ENCODE peak calls at places on chromosomes 4 and X, in eight cellular contexts. N is IMR-90, B is mammary epithelial cell, V is neuronal stem cell, W is SK-N-SH, L is neural progenitor cell, K is PC-3, Z is GM23248. I is an unnamed sample.

GRCh38 chr4:106541253-106541652 is 172.7 kb upstream of the GIMD1 start:
- DNase-seq in Z (peak; percentile 81), K (peak; percentile 55), L (no peak), B (peak; percentile 41), W (no peak), N (peak; percentile 64), V (no peak), I (no peak)

GRCh38 chr4:1614854-1615595 is 69.1 kb downstream of the FAM53A start:
- DNase-seq in B (no peak), L (no peak), K (peak; percentile 71), N (no peak), Z (no peak), V (no peak), W (no peak), I (no peak)

GRCh38 chrX:25290132-25290531 is 274.4 kb upstream of the ARX start:
- DNase-seq in N (no peak), V (no peak), W (peak; percentile 27), L (no peak), B (no peak), Z (no peak), K (no peak), I (no peak)

GRCh38 chr4:1597021-1597931 is 86.8 kb downstream of the FAM53A start:
- DNase-seq in Z (no peak), L (no peak), W (no peak), B (no peak), K (no peak), N (no peak), V (no peak), I (peak; percentile 90)

GRCh38 chrX:24862343-24862742 is 153.4 kb downstream of the ARX start:
- DNase-seq in L (no peak), Z (peak; percentile 8), N (peak; percentile 52), W (no peak), V (no peak), B (no peak), K (no peak), I (peak; percentile 3)

GRCh38 chrX:56796641-56797395 is 67.8 kb downstream of the NBDY start:
- DNase-seq in W (peak; percentile 1), K (no peak), B (no peak), Z (no peak), V (no peak), L (no peak), N (no peak), I (no peak)

GRCh38 chrX:10111364-10112148 is 45.2 kb upstream of the CLCN4 start:
- DNase-seq in Z (peak; percentile 42), K (no peak), B (no peak), N (peak; percentile 14), L (no peak), V (no peak), W (no peak), I (no peak)

GRCh38 chr4:153241970-153242847 is 38.0 kb downstream of the TRIM2 start:
- DNase-seq in L (no peak), W (no peak), B (no peak), N (peak; percentile 73), V (no peak), K (no peak), Z (no peak), I (no peak)

GRCh38 chrX:14027511-14028019 is 2.1 kb downstream of the GEMIN8 start:
- DNase-seq in L (no peak), W (no peak), V (no peak), N (peak; percentile 86), Z (peak; percentile 77), B (peak; percentile 88), K (peak; percentile 86), I (peak; percentile 74)

GRCh38 chrX:63754860-63755579 is 30.0 kb downstream of the ARHGEF9 start:
- DNase-seq in N (peak; percentile 93), Z (peak; percentile 95), W (peak; percentile 76), K (peak; percentile 90), B (peak; percentile 89), L (peak; percentile 94), V (peak; percentile 80), I (peak; percentile 90)

GRCh38 chr4:68109891-68110290 is 19.8 kb downstream of the TMPRSS11F start:
- DNase-seq in L (no peak), B (no peak), Z (no peak), W (no peak), N (no peak), V (no peak), K (no peak), I (no peak)

GRCh38 chr4:80207172-80207583 is 9.9 kb downstream of the PRDM8 start:
- DNase-seq in V (no peak), Z (no peak), W (no peak), L (peak; percentile 60), B (no peak), N (no peak), K (no peak), I (peak; percentile 81)

GRCh38 chrX:20477836-20478532 is 211.3 kb upstream of the RPS6KA3 start:
- DNase-seq in N (no peak), B (no peak), K (no peak), Z (no peak), V (no peak), L (no peak), W (no peak), I (no peak)

GRCh38 chrX:68589372-68589753 is 58.1 kb upstream of the STARD8 start:
- DNase-seq in Z (no peak), V (no peak), K (no peak), L (no peak), B (no peak), W (no peak), N (no peak), I (no peak)

GRCh38 chr4:2270341-2271165 is 8.6 kb upstream of the MXD4 start:
- DNase-seq in Z (no peak), L (no peak), N (no peak), B (no peak), V (no peak), K (no peak), W (peak; percentile 38), I (no peak)

GRCh38 chr4:83255584-83255983 is 29.0 kb downstream of the COQ2 start:
- DNase-seq in L (no peak), V (no peak), N (peak; percentile 76), W (no peak), K (peak; percentile 89), Z (peak; percentile 37), B (no peak), I (peak; percentile 58)
- H3K4me2 ChIP-seq in L (no peak overlapping the region), V (no peak overlapping the region), N (no peak overlapping the region), W (no peak overlapping the region), K (no peak overlapping the region), Z (no peak overlapping the region), B (no peak overlapping the region), I (no peak overlapping the region)

GRCh38 chr4:54061873-54062272 is 2.5 kb downstream of the CHIC2 start:
- DNase-seq in V (no peak), L (no peak), K (no peak), N (no peak), Z (no peak), B (no peak), W (no peak), I (no peak)
- H3K4me3 ChIP-seq in V (no peak overlapping the region), L (no peak overlapping the region), K (peak overlapping the region; percentile 43), N (peak overlapping the region; percentile 15), Z (peak overlapping the region; percentile 96), B (peak overlapping the region; percentile 78), W (peak overlapping the region; percentile 97), I (peak overlapping the region; percentile 95)

GRCh38 chr4:7193040-7193958 is 961 bp downstream of the SORCS2 start:
- DNase-seq in L (peak; percentile 73), W (peak; percentile 68), Z (peak; percentile 50), N (no peak), B (no peak), V (no peak), K (peak; percentile 20), I (peak; percentile 80)
- H3K4me2 ChIP-seq in L (peak overlapping the region; percentile 94), W (peak overlapping the region; percentile 85), Z (peak overlapping the region; percentile 47), N (peak overlapping the region; percentile 71), B (peak overlapping the region; percentile 86), V (peak overlapping the region; percentile 99), K (peak overlapping the region; percentile 87), I (peak overlapping the region; percentile 51)

GRCh38 chr4:57911203-57911602 is 801.0 kb upstream of the IGFBP7 start:
- DNase-seq in W (no peak), V (no peak), Z (no peak), L (no peak), N (no peak), B (no peak), K (no peak), I (no peak)

DNA sequence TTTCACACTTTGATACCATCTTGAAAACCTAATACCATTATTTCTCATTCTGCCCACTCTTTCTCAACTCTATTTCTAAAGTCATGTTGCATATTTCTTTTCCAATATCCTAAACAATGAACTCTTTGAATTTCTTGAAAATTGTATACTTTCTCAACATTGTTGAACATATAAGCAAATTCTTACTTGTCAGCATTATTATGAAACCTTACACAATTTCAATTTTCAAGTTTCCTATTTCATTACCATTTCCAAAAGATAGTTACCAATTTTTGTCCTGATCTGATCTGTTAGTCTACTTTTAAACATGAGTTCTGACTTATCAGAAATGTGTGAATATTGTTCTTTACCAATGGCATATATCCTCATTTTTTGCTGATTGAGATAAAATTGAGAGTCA is 806.3 kb upstream of the IGFBP7 start:
- DNase-seq in K (no peak), V (no peak), W (no peak), N (no peak), Z (no peak), B (no peak), L (no peak), I (no peak)
- H3K4me3 ChIP-seq in K (no peak overlapping the region), V (no peak overlapping the region), W (no peak overlapping the region), N (no peak overlapping the region), Z (no peak overlapping the region), B (no peak overlapping the region), L (no peak overlapping the region), I (no peak overlapping the region)

DNA sequence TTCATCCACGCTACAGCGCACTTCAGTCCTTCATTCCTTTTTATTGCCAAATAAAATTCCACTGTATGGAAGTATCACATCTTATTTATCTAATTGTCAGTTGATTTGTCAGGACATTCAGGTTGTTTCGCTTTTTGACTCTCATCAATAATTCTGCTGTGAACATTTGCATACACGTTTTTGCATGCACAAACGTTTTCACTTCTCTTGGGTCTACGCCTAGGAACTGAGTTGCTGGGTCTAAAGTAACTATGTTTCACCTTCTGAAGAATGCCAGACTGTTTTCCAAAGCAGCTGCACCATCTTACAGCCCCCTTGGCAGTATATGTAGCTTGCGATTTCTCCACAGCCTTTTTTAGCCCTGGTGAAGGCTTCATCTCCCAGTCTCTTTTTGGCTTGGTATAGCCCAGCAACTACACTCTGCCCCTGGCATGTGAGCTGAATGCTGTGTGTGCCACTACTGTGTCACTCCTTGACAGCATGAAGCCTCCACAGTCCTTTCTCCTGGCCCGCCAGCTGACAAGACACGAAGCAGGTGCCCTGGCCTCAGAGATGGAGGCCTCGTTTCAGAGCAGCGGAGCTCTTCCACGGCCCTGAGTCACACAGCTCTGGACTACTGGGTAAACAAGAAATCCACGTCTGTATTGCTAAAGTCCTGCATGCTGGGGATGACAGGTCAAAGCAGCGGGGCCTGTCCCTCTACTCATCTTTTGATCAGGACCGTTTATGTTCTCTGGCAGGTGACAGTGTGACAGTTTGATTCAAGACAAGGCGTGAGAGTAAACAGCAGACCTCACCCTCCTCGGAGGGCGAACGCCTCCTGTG is 75.5 kb downstream of the NSUN7 start:
- DNase-seq in N (no peak), V (no peak), Z (no peak), L (no peak), B (no peak), W (no peak), K (no peak), I (no peak)
- H3K4me2 ChIP-seq in N (no peak overlapping the region), V (no peak overlapping the region), Z (no peak overlapping the region), L (no peak overlapping the region), B (no peak overlapping the region), W (no peak overlapping the region), K (no peak overlapping the region), I (no peak overlapping the region)

DNA sequence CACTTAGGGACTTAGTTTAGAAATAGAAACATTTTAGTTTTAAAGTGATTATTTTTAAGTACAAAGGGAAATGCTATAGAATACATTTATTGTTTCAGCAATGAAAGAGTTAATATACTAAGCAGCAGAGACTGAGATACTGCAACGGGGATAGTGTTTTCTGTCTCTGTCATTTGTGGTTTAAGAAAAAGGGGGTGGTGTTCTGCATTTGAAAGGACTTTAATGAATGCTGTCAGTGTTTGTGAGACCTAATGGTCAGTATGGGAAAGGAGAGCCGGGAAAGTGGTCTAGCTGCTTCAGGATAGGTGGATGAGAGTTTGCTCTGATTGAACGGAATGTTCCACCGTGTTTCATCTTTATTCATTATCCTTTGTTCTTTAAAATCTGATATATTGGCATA is at the start of gene KLHL5:
- DNase-seq in W (peak; percentile 52), K (no peak), Z (peak; percentile 28), B (no peak), L (peak; percentile 62), V (peak; percentile 43), N (no peak), I (no peak)
- H3K4me3 ChIP-seq in W (peak within 1 kb of the TSS; percentile 33), K (no peak within 1 kb of the TSS), Z (peak within 1 kb of the TSS; percentile 1), B (no peak within 1 kb of the TSS), L (peak within 1 kb of the TSS; percentile 34), V (peak within 1 kb of the TSS; percentile 53), N (no peak within 1 kb of the TSS), I (no peak within 1 kb of the TSS)